ENCODE peak calls at places on chromosomes 7 and 10, in nine cellular contexts. A, Q, S, D, W, U, K, V and E are unnamed samples.

GRCh38 chr7:141072548-141073172 is 1.2 kb upstream of the TMEM178B start:
- DNase-seq in A (peak; percentile 60), Q (no peak), S (no peak), D (no peak), W (peak; percentile 81), U (peak; percentile 86), K (peak; percentile 62), V (peak; percentile 55), E (peak; percentile 86)

GRCh38 chr7:25669300-25669781 is 441.1 kb upstream of the NPVF start:
- DNase-seq in A (no peak), Q (no peak), S (no peak), D (no peak), W (no peak), U (no peak), K (no peak), V (no peak), E (no peak)

GRCh38 chr7:45223728-45224630 is 66.4 kb downstream of the RAMP3 start:
- DNase-seq in A (no peak), Q (no peak), S (no peak), D (no peak), W (no peak), U (no peak), K (no peak), V (no peak), E (no peak)

GRCh38 chr7:139426258-139427028 is 57.0 kb downstream of the KLRG2 start:
- DNase-seq in A (no peak), Q (no peak), S (no peak), D (no peak), W (no peak), U (no peak), K (no peak), V (no peak), E (no peak)

GRCh38 chr7:900331-901040 is 24.1 kb downstream of the GET4 start:
- DNase-seq in A (no peak), Q (no peak), S (no peak), D (no peak), W (no peak), U (no peak), K (no peak), V (no peak), E (no peak)

GRCh38 chr10:6009159-6009558 is 31.8 kb upstream of the IL15RA start:
- DNase-seq in A (no peak), Q (no peak), S (no peak), D (no peak), W (no peak), U (peak; percentile 85), K (no peak), V (no peak), E (no peak)

GRCh38 chr7:155477469-155477868 is 19.5 kb downstream of the EN2 start:
- DNase-seq in A (no peak), Q (no peak), S (no peak), D (no peak), W (no peak), U (no peak), K (no peak), V (no peak), E (no peak)

GRCh38 chr7:66283003-66283920 is 78.1 kb downstream of the TPST1 start:
- DNase-seq in A (no peak), Q (no peak), S (no peak), D (no peak), W (no peak), U (peak; percentile 91), K (peak; percentile 67), V (no peak), E (no peak)

GRCh38 chr10:23310443-23310842 is 34.2 kb downstream of the C10orf67 start:
- DNase-seq in A (no peak), Q (no peak), S (no peak), D (no peak), W (no peak), U (no peak), K (no peak), V (no peak), E (no peak)

GRCh38 chr10:104281694-104282093 is 12.7 kb downstream of the GSTO2 start:
- DNase-seq in A (no peak), Q (no peak), S (no peak), D (no peak), W (no peak), U (no peak), K (no peak), V (no peak), E (no peak)

GRCh38 chr7:47600199-47601118 is 18.5 kb upstream of the TNS3 start:
- DNase-seq in A (no peak), Q (no peak), S (peak; percentile 71), D (no peak), W (no peak), U (peak; percentile 92), K (peak; percentile 80), V (no peak), E (no peak)